ENCODE peak calls at places on chromosomes 1 and 21, in ten cellular contexts. M is neural crest cell, P is cardiac fibroblast, O is tibial nerve, C is fibroblast of lung, U is astrocyte of the spinal cord, L is lung, I is WERI-Rb-1, S is psoas muscle, R is WTC11. E is an unnamed sample.

GRCh38 chr1:85048296-85049064 is at the start of gene MCOLN3:
- DNase-seq in U (no peak), O (no peak), R (peak), L (peak), M (peak), S (peak), P (no peak), I (peak), C (no peak), E (no peak)

GRCh38 chr1:54543729-54544496 is 4.1 kb upstream of the ACOT11 start:
- DNase-seq in U (no peak), I (no peak), R (no peak), C (peak), P (peak), O (no peak), M (no peak), S (no peak), L (no peak), E (no peak)

GRCh38 chr1:12593621-12594066 is 24.4 kb downstream of the DHRS3 start:
- DNase-seq in S (peak), R (no peak), P (peak), M (no peak), O (peak), U (no peak), L (peak), C (no peak), I (no peak), E (no peak)

GRCh38 chr1:237016626-237017025 is 12.4 kb upstream of the MT1HL1 start:
- DNase-seq in M (no peak), C (no peak), U (no peak), I (no peak), L (no peak), P (no peak), R (no peak), O (no peak), S (no peak), E (no peak)

GRCh38 chr1:224733021-224733911 is 117.1 kb downstream of the CNIH3 start:
- DNase-seq in R (no peak), U (no peak), I (no peak), S (peak), P (peak), M (no peak), C (peak), O (no peak), L (no peak), E (no peak)

GRCh38 chr1:85148524-85149250 is 52.1 kb downstream of the SYDE2 start:
- DNase-seq in L (no peak), O (no peak), M (no peak), S (no peak), P (peak), I (no peak), U (peak), R (no peak), C (peak), E (no peak)

GRCh38 chr1:26799479-26800133 is 11.9 kb downstream of the PIGV start:
- DNase-seq in S (peak), R (no peak), I (no peak), O (no peak), M (no peak), C (peak), P (peak), U (peak), L (no peak), E (peak)

GRCh38 chr1:202831906-202832305 is 21.2 kb downstream of the PCAT6 start:
- DNase-seq in S (no peak), P (no peak), C (no peak), O (no peak), M (no peak), L (no peak), I (no peak), U (no peak), R (no peak), E (no peak)

GRCh38 chr1:42817440-42817767 is 207 bp upstream of the SVBP start:
- DNase-seq in I (no peak), O (no peak), P (no peak), S (no peak), U (no peak), M (no peak), C (no peak), R (no peak), L (no peak), E (no peak)

GRCh38 chr1:85289207-85289847 is 12.9 kb upstream of the BCL10 start:
- DNase-seq in M (no peak), R (no peak), C (peak), O (no peak), S (no peak), L (no peak), I (no peak), P (peak), U (peak), E (peak)

GRCh38 chr1:155322571-155322952 is 1.9 kb downstream of the RUSC1 start:
- DNase-seq in L (no peak), O (no peak), R (peak), I (peak), P (peak), C (peak), U (peak), S (peak), M (peak), E (peak)

GRCh38 chr1:84253041-84253440 is 48.5 kb upstream of the SAMD13 start:
- DNase-seq in L (no peak), I (peak), U (peak), M (no peak), R (no peak), O (no peak), C (peak), S (no peak), P (peak), E (no peak)

GRCh38 chr1:117932576-117932975 is 3.0 kb downstream of the WDR3 start:
- DNase-seq in M (no peak), O (no peak), I (no peak), L (no peak), S (no peak), R (no peak), C (no peak), P (no peak), U (no peak), E (no peak)

GRCh38 chr21:19501115-19501514 is 1097.5 kb upstream of the TMPRSS15 start:
- DNase-seq in R (no peak), L (no peak), S (no peak), I (no peak), U (no peak), O (no peak), P (no peak), C (no peak), M (no peak), E (no peak)

GRCh38 chr1:116372186-116372585 is 858 bp upstream of the ATP1A1 start:
- DNase-seq in L (no peak), R (peak), U (no peak), C (no peak), O (no peak), M (no peak), S (no peak), I (no peak), P (no peak), E (no peak)

GRCh38 chr1:89125571-89126233 is at the start of gene GBP2:
- DNase-seq in R (no peak), L (no peak), C (peak), I (no peak), S (no peak), U (peak), O (peak), M (no peak), P (peak), E (peak)

GRCh38 chr1:240619357-240619756 is 7.4 kb upstream of the GREM2 start:
- DNase-seq in R (no peak), C (no peak), U (no peak), O (no peak), S (no peak), I (no peak), P (no peak), L (no peak), M (no peak), E (no peak)
- TF ChIP-seq CTCF in R (no peak), C (no peak), U (no peak), O (no peak), S (no peak), I (no peak), P (no peak), L (no peak), M (no peak), E (no peak)

GRCh38 chr1:22494943-22495579 is 43.4 kb downstream of the ZBTB40 start:
- DNase-seq in L (no peak), C (no peak), S (no peak), I (no peak), P (no peak), O (no peak), U (no peak), M (no peak), R (no peak), E (no peak)

GRCh38 chr1:22496536-22497160 is 45.0 kb downstream of the ZBTB40 start:
- DNase-seq in L (no peak), M (no peak), S (no peak), U (no peak), I (no peak), P (no peak), R (no peak), C (no peak), O (no peak), E (no peak)

GRCh38 chr1:22491995-22492726 is 40.5 kb downstream of the ZBTB40 start:
- DNase-seq in O (no peak), R (no peak), M (no peak), I (no peak), C (no peak), L (no peak), S (no peak), U (no peak), P (no peak), E (no peak)

GRCh38 chr1:22490309-22490708 is 38.7 kb downstream of the ZBTB40 start:
- DNase-seq in R (peak), O (no peak), P (no peak), L (no peak), C (no peak), I (no peak), U (no peak), S (no peak), M (no peak), E (no peak)

DNA sequence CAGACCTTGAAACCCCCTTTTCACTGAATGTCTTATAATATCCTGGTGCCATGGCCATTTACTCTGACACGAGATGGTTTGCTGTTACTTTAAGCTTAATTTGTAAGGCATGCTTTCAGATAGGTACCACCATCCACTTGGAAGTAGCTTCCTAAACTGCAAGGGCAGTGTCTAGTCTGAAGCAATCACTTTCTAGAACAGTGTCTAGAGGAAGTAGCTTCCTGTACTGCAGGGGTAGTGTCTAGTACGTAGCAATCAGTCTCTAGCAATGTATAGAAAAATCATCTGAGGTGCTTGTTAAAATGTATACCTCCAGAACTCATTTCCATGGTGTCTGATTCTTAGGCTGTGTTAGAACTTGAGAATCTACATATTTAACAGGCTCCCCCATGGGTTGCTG is 42.5 kb downstream of the ZBTB40 start:
- DNase-seq in P (no peak), S (no peak), U (no peak), R (no peak), O (no peak), C (no peak), M (no peak), L (no peak), I (no peak), E (no peak)
- TF ChIP-seq CTCF in P (no peak), S (no peak), U (no peak), R (no peak), O (no peak), C (no peak), M (no peak), L (no peak), I (no peak), E (no peak)

GRCh38 chr1:200307755-200308066 is 102.1 kb downstream of the ZNF281 start:
- DNase-seq in P (no peak), C (no peak), O (no peak), R (no peak), I (no peak), S (no peak), M (no peak), U (no peak), L (no peak), E (no peak)
- TF ChIP-seq CTCF in P (no peak), C (no peak), O (no peak), R (no peak), I (no peak), S (no peak), M (peak), U (no peak), L (no peak), E (no peak)

GRCh38 chr1:94541175-94542087 is at the start of gene F3:
- DNase-seq in I (peak), U (peak), O (peak), M (peak), R (peak), S (peak), L (peak), P (peak), C (peak), E (peak)
- TF ChIP-seq CTCF in I (peak), U (no peak), O (no peak), M (peak), R (no peak), S (no peak), L (no peak), P (no peak), C (no peak), E (no peak)